ENCODE peak calls at places on chromosome 4, in eight cellular contexts. I is anterior cingulate cortex; S is endothelial cell; J is Daoy; Y is non-pigmented ciliary epithelial cell; W is stimulated activated CD4-positive, alpha-beta T cell treated with anti-CD3 and anti-CD28 coated beads, Interleukin-1b, Interleukin-23, amount 100 ng/mL, for 48 hours; C is T-cell; G is brain microvascular endothelial cell. K is an unnamed sample.

GRCh38 chr4:74109116-74109791 is 10.3 kb upstream of the CXCL2 start:
- DNase-seq in I (no peak), S (peak), J (peak), Y (peak), W (no peak), C (no peak), G (peak), K (peak)

GRCh38 chr4:53012738-53013137 is 150.6 kb downstream of the RASL11B start:
- DNase-seq in I (no peak), S (no peak), J (peak), Y (no peak), W (no peak), C (no peak), G (no peak), K (no peak)

GRCh38 chr4:153467897-153468262 is 1.7 kb downstream of the TMEM131L start:
- DNase-seq in I (no peak), S (no peak), J (no peak), Y (no peak), W (no peak), C (no peak), G (no peak), K (no peak)

GRCh38 chr4:140109626-140110213 is 44.3 kb downstream of the MAML3 start:
- DNase-seq in I (no peak), S (no peak), J (no peak), Y (no peak), W (no peak), C (no peak), G (no peak), K (no peak)

GRCh38 chr4:78057135-78057599 is at the start of gene FRAS1:
- DNase-seq in I (peak), S (peak), J (peak), Y (no peak), W (no peak), C (no peak), G (peak), K (no peak)

GRCh38 chr4:182015893-182016292 is 227.3 kb upstream of the TENM3 start:
- DNase-seq in I (no peak), S (no peak), J (peak), Y (peak), W (no peak), C (no peak), G (peak), K (no peak)

GRCh38 chr4:110195561-110196205 is 2.7 kb downstream of the ELOVL6 start:
- DNase-seq in I (no peak), S (no peak), J (no peak), Y (no peak), W (peak), C (no peak), G (no peak), K (no peak)

GRCh38 chr4:175469519-175469918 is 342.5 kb downstream of the GPM6A start:
- DNase-seq in I (no peak), S (no peak), J (peak), Y (no peak), W (no peak), C (no peak), G (peak), K (peak)

GRCh38 chr4:139940600-139940999 is 213.4 kb downstream of the MAML3 start:
- DNase-seq in I (no peak), S (no peak), J (no peak), Y (no peak), W (no peak), C (no peak), G (no peak), K (no peak)

GRCh38 chr4:26821677-26822503 is 38.8 kb upstream of the STIM2 start:
- DNase-seq in I (no peak), S (no peak), J (no peak), Y (no peak), W (no peak), C (no peak), G (no peak), K (no peak)

GRCh38 chr4:19850909-19851308 is 400.8 kb upstream of the SLIT2 start:
- DNase-seq in I (no peak), S (no peak), J (peak), Y (peak), W (no peak), C (no peak), G (peak), K (peak)

GRCh38 chr4:66906314-66906713 is 639.0 kb downstream of the CENPC start:
- DNase-seq in I (no peak), S (no peak), J (no peak), Y (no peak), W (no peak), C (no peak), G (no peak), K (no peak)

GRCh38 chr4:88868510-88868909 is 170.9 kb upstream of the NAP1L5 start:
- DNase-seq in I (no peak), S (no peak), J (no peak), Y (no peak), W (no peak), C (no peak), G (no peak), K (no peak)

GRCh38 chr4:103060453-103061148 is 16.0 kb downstream of the SLC9B2 start:
- DNase-seq in I (no peak), S (no peak), J (no peak), Y (no peak), W (no peak), C (no peak), G (no peak), K (no peak)